ENCODE peak calls at places on chromosome 16, in five cellular contexts. V, H, N, P and F are unnamed samples.

GRCh38 chr16:2186505-2186904 is 9.9 kb downstream of the CASKIN1 start:
- DNase-seq in H (no peak), P (no peak), V (no peak), N (no peak), F (no peak)

GRCh38 chr16:566475-567361 is at the start of gene NHLRC4:
- DNase-seq in N (peak; percentile 81), V (peak; percentile 73), H (peak; percentile 36), P (peak; percentile 92), F (no peak)

GRCh38 chr16:64240586-64240985 is 881.3 kb downstream of the CDH11 start:
- DNase-seq in H (no peak), P (no peak), N (no peak), V (no peak), F (no peak)

GRCh38 chr16:27235938-27236245 is 32.6 kb downstream of the KDM8 start:
- DNase-seq in P (peak; percentile 46), H (no peak), V (no peak), N (no peak), F (no peak)

GRCh38 chr16:75027520-75028300 is 28.9 kb downstream of the ZNRF1 start:
- DNase-seq in P (no peak), N (no peak), H (no peak), V (no peak), F (no peak)

GRCh38 chr16:53131363-53132071 is 76.7 kb downstream of the CHD9 start:
- DNase-seq in P (peak; percentile 83), N (peak; percentile 83), H (peak; percentile 36), V (peak; percentile 74), F (peak; percentile 62)

GRCh38 chr16:24844101-24845030 is 1.4 kb upstream of the SLC5A11 start:
- DNase-seq in N (peak; percentile 63), H (no peak), V (no peak), P (no peak), F (no peak)

GRCh38 chr16:138049-138417 is 440 bp downstream of the NPRL3 start:
- DNase-seq in H (peak; percentile 41), P (peak; percentile 69), V (peak; percentile 61), N (no peak), F (peak; percentile 25)

GRCh38 chr16:55373489-55373832 is 49.5 kb downstream of the IRX6 start:
- DNase-seq in H (no peak), N (no peak), P (no peak), V (peak; percentile 40), F (no peak)

GRCh38 chr16:48025359-48025758 is 130.4 kb downstream of the ABCC12 start:
- DNase-seq in V (no peak), H (no peak), N (no peak), P (no peak), F (no peak)

GRCh38 chr16:86932130-86932982 is 354.0 kb downstream of the FOXL1 start:
- DNase-seq in H (no peak), V (no peak), P (no peak), N (no peak), F (no peak)

GRCh38 chr16:22189473-22190168 is 16.5 kb upstream of the EEF2K start:
- DNase-seq in N (no peak), P (peak; percentile 86), V (no peak), H (peak; percentile 96), F (no peak)

GRCh38 chr16:9107025-9107970 is 15.9 kb downstream of the HAPSTR1 start:
- DNase-seq in V (no peak), P (no peak), N (no peak), H (no peak), F (no peak)

GRCh38 chr16:70460737-70461261 is 6.4 kb downstream of the FCSK start:
- DNase-seq in H (no peak), N (no peak), V (no peak), P (no peak), F (no peak)

GRCh38 chr16:47056704-47057630 is 83.5 kb upstream of the DNAJA2 start:
- DNase-seq in P (no peak), H (no peak), V (no peak), N (peak; percentile 29), F (no peak)

GRCh38 chr16:2709588-2709984 is 10.4 kb downstream of the PRSS27 start:
- DNase-seq in N (no peak), V (no peak), H (no peak), P (peak; percentile 34), F (no peak)

GRCh38 chr16:4612474-4612931 is 2.2 kb downstream of the UBALD1 start:
- DNase-seq in P (peak; percentile 49), H (no peak), N (no peak), V (no peak), F (no peak)

GRCh38 chr16:11389083-11389482 is 43.8 kb downstream of the RMI2 start:
- DNase-seq in V (no peak), H (no peak), P (no peak), N (no peak), F (no peak)